ENCODE peak calls at places on chromosome 14, in nine cellular contexts. Y, A, W, P, Q, E, V, T and O are unnamed samples.

GRCh38 chr14:65226824-65227604 is 124.7 kb upstream of the MAX start:
- DNase-seq in E (peak), W (no peak), T (no peak), Q (peak), V (peak), Y (no peak), A (no peak), P (no peak), O (no peak)

GRCh38 chr14:31229009-31229408 is 21.4 kb upstream of the HECTD1 start:
- DNase-seq in W (no peak), V (no peak), A (no peak), Y (no peak), P (peak), T (no peak), E (no peak), Q (no peak), O (no peak)

GRCh38 chr14:91344107-91344506 is 73.5 kb downstream of the CCDC88C start:
- DNase-seq in E (no peak), V (no peak), Y (no peak), W (no peak), A (no peak), Q (no peak), P (no peak), T (no peak), O (no peak)

GRCh38 chr14:104687601-104688504 is 1.6 kb upstream of the INF2 start:
- DNase-seq in Y (peak), V (peak), P (no peak), W (no peak), T (peak), Q (peak), A (peak), E (peak), O (no peak)

GRCh38 chr14:34711169-34711568 is 3.2 kb downstream of the CFL2 start:
- DNase-seq in P (no peak), A (no peak), E (no peak), V (peak), Y (no peak), W (no peak), Q (no peak), T (no peak), O (no peak)

GRCh38 chr14:102590667-102591099 is 1.8 kb upstream of the RCOR1 start:
- DNase-seq in Y (peak), E (peak), T (no peak), V (peak), Q (peak), P (no peak), W (no peak), A (peak), O (peak)

GRCh38 chr14:77026166-77026929 is 2.2 kb downstream of the IRF2BPL start:
- DNase-seq in P (no peak), T (peak), Y (peak), V (no peak), A (peak), Q (peak), E (peak), W (peak), O (no peak)

GRCh38 chr14:91351508-91351853 is 66.1 kb downstream of the CCDC88C start:
- DNase-seq in V (no peak), W (no peak), T (no peak), Q (no peak), Y (no peak), A (no peak), P (no peak), E (no peak), O (no peak)

GRCh38 chr14:100132161-100132902 is 27.1 kb downstream of the DEGS2 start:
- DNase-seq in T (no peak), A (no peak), P (no peak), Y (no peak), V (no peak), W (no peak), E (no peak), Q (no peak), O (no peak)

GRCh38 chr14:74574706-74575105 is 37.3 kb downstream of the LTBP2 start:
- DNase-seq in E (no peak), P (no peak), W (no peak), V (no peak), Q (no peak), T (no peak), A (no peak), Y (no peak), O (no peak)

GRCh38 chr14:25110101-25110500 is 60.2 kb upstream of the STXBP6 start:
- DNase-seq in A (no peak), W (no peak), E (no peak), V (no peak), T (no peak), Q (no peak), Y (no peak), P (no peak), O (no peak)

GRCh38 chr14:37587881-37588666 is 7.0 kb downstream of the FOXA1 start:
- DNase-seq in Y (no peak), A (peak), V (no peak), Q (no peak), T (no peak), W (no peak), P (no peak), E (peak), O (peak)

GRCh38 chr14:91154851-91155625 is 41.2 kb downstream of the DGLUCY start:
- DNase-seq in Y (peak), W (no peak), P (peak), V (peak), E (no peak), T (no peak), A (no peak), Q (no peak), O (no peak)

GRCh38 chr14:73472182-73473114 is 14.1 kb upstream of the NUMB start:
- DNase-seq in V (peak), E (no peak), W (peak), P (no peak), Y (no peak), A (peak), Q (no peak), T (no peak), O (no peak)

GRCh38 chr14:104773505-104774452 is 20.8 kb downstream of the SIVA1 start:
- DNase-seq in Q (no peak), A (no peak), T (no peak), W (no peak), Y (no peak), V (no peak), P (no peak), E (no peak), O (no peak)

GRCh38 chr14:95683793-95684192 is 2.4 kb upstream of the TCL1B start:
- DNase-seq in Y (no peak), P (no peak), W (no peak), V (no peak), A (peak), Q (peak), T (no peak), E (peak), O (no peak)

GRCh38 chr14:51342226-51342625 is 102.2 kb downstream of the TMX1 start:
- DNase-seq in E (no peak), Q (no peak), T (no peak), A (no peak), Y (no peak), P (no peak), W (no peak), V (peak), O (no peak)

GRCh38 chr14:59461891-59462290 is 3.3 kb downstream of the GPR135 start:
- DNase-seq in A (no peak), Y (no peak), T (no peak), Q (no peak), P (no peak), E (no peak), W (no peak), V (no peak), O (no peak)

GRCh38 chr14:104967414-104968152 is 10.6 kb downstream of the AHNAK2 start:
- DNase-seq in T (no peak), V (peak), W (no peak), P (no peak), A (peak), Q (no peak), Y (peak), E (peak), O (peak)

GRCh38 chr14:77158175-77158908 is 16.8 kb upstream of the ZDHHC22 start:
- DNase-seq in T (peak), A (peak), Y (peak), P (no peak), E (peak), Q (no peak), V (peak), W (peak), O (no peak)